ENCODE peak calls at places on chromosomes 13 and 19, in eight cellular contexts. B is GOT3, I is NCI-H1694 treated with DMSO at 0.1 percent for 48 hours, E is frontal cortex, R is HT1080, Z is neural crest cell, D is cardiac muscle cell, Q is HCEC 1CT. K is an unnamed sample.

GRCh38 chr13:79508224-79508961 is 27.4 kb downstream of the NDFIP2 start:
- DNase-seq in B (no peak), I (no peak), E (no peak), R (peak; percentile 23), Z (no peak), D (no peak), Q (no peak), K (no peak)

GRCh38 chr13:27783111-27783510 is 9.2 kb upstream of the GSX1 start:
- DNase-seq in B (no peak), I (no peak), E (peak; percentile 49), R (no peak), Z (no peak), D (peak; percentile 51), Q (no peak), K (no peak)

GRCh38 chr19:30555075-30555787 is 183.0 kb downstream of the ZNF536 start:
- DNase-seq in B (no peak), I (no peak), E (no peak), R (no peak), Z (no peak), D (no peak), Q (no peak), K (no peak)

GRCh38 chr19:50835103-50835784 is 1.9 kb upstream of the KLK15 start:
- DNase-seq in B (no peak), I (no peak), E (no peak), R (no peak), Z (no peak), D (peak; percentile 27), Q (no peak), K (no peak)

GRCh38 chr19:31572671-31573298 is 223.5 kb upstream of the TSHZ3 start:
- DNase-seq in B (no peak), I (no peak), E (no peak), R (no peak), Z (no peak), D (no peak), Q (no peak), K (no peak)

GRCh38 chr13:75934889-75935288 is 298.8 kb downstream of the LMO7 start:
- DNase-seq in B (no peak), I (no peak), E (no peak), R (peak; percentile 53), Z (no peak), D (no peak), Q (peak; percentile 62), K (no peak)

GRCh38 chr13:75959861-75960481 is 323.8 kb downstream of the LMO7 start:
- DNase-seq in B (no peak), I (no peak), E (no peak), R (no peak), Z (no peak), D (no peak), Q (no peak), K (no peak)

GRCh38 chr13:39876258-39876657 is 220.8 kb downstream of the COG6 start:
- DNase-seq in B (no peak), I (no peak), E (no peak), R (peak; percentile 87), Z (no peak), D (no peak), Q (peak; percentile 77), K (peak; percentile 14)

GRCh38 chr13:45314822-45315221 is 26.2 kb downstream of the TPT1 start:
- DNase-seq in B (no peak), I (no peak), E (no peak), R (no peak), Z (no peak), D (no peak), Q (no peak), K (no peak)

GRCh38 chr13:71255633-71256032 is 611.4 kb downstream of the DACH1 start:
- DNase-seq in B (no peak), I (no peak), E (no peak), R (no peak), Z (no peak), D (no peak), Q (no peak), K (no peak)

GRCh38 chr19:49911381-49912145 is 14.9 kb upstream of the IL4I1 start:
- DNase-seq in B (no peak), I (no peak), E (no peak), R (no peak), Z (no peak), D (no peak), Q (no peak), K (no peak)

GRCh38 chr19:48969276-48970138 is 4.4 kb downstream of the FTL start:
- DNase-seq in B (no peak), I (no peak), E (no peak), R (no peak), Z (no peak), D (no peak), Q (peak; percentile 29), K (peak; percentile 94)

GRCh38 chr19:4191044-4191443 is 8.6 kb downstream of the ANKRD24 start:
- DNase-seq in B (no peak), I (no peak), E (no peak), R (no peak), Z (no peak), D (no peak), Q (no peak), K (no peak)

GRCh38 chr13:73259061-73259908 is 200.5 kb downstream of the KLF5 start:
- DNase-seq in B (no peak), I (no peak), E (no peak), R (no peak), Z (no peak), D (no peak), Q (peak; percentile 54), K (no peak)

GRCh38 chr13:70080030-70080429 is 27.6 kb upstream of the ATXN8OS start:
- DNase-seq in B (no peak), I (no peak), E (no peak), R (no peak), Z (no peak), D (no peak), Q (no peak), K (no peak)

GRCh38 chr19:49441210-49441959 is at the start of gene SLC17A7:
- DNase-seq in B (no peak), I (peak; percentile 83), E (no peak), R (no peak), Z (no peak), D (peak; percentile 68), Q (no peak), K (peak; percentile 71)

GRCh38 chr19:46067691-46068090 is 26.9 kb upstream of the IGFL4 start:
- DNase-seq in B (no peak), I (no peak), E (no peak), R (no peak), Z (no peak), D (no peak), Q (no peak), K (no peak)

GRCh38 chr13:100789481-100789880 is 114.9 kb upstream of the TMTC4 start:
- DNase-seq in B (no peak), I (peak; percentile 37), E (peak; percentile 39), R (peak; percentile 77), Z (no peak), D (no peak), Q (no peak), K (peak; percentile 32)

GRCh38 chr13:112616586-112617381 is 28.8 kb upstream of the TUBGCP3 start:
- DNase-seq in B (no peak), I (peak; percentile 21), E (no peak), R (peak; percentile 37), Z (peak; percentile 28), D (peak; percentile 53), Q (peak; percentile 23), K (peak; percentile 53)

GRCh38 chr19:4140237-4140711 is 13.2 kb upstream of the CREB3L3 start:
- DNase-seq in B (no peak), I (peak; percentile 64), E (peak; percentile 65), R (peak; percentile 59), Z (peak; percentile 36), D (peak; percentile 79), Q (peak; percentile 77), K (peak; percentile 75)

GRCh38 chr19:57248646-57249045 is 8.2 kb downstream of the ZNF805 start:
- DNase-seq in B (no peak), I (no peak), E (no peak), R (no peak), Z (no peak), D (no peak), Q (no peak), K (no peak)

GRCh38 chr13:50798923-50799322 is 44.6 kb downstream of the DLEU7 start:
- DNase-seq in B (no peak), I (no peak), E (no peak), R (peak; percentile 82), Z (no peak), D (no peak), Q (no peak), K (no peak)

GRCh38 chr13:27622102-27622820 is 569 bp downstream of the POLR1D start:
- DNase-seq in B (no peak), I (no peak), E (no peak), R (no peak), Z (no peak), D (peak; percentile 50), Q (peak; percentile 11), K (peak; percentile 29)

GRCh38 chr13:30486230-30487074 is 20.7 kb upstream of the HMGB1 start:
- DNase-seq in B (no peak), I (no peak), E (no peak), R (no peak), Z (no peak), D (no peak), Q (no peak), K (no peak)

GRCh38 chr13:45325806-45326205 is 15.2 kb downstream of the TPT1 start:
- DNase-seq in B (no peak), I (no peak), E (peak; percentile 48), R (peak; percentile 95), Z (no peak), D (peak; percentile 84), Q (peak; percentile 95), K (no peak)

GRCh38 chr13:98172570-98173405 is 4.3 kb downstream of the RNF113B start:
- DNase-seq in B (no peak), I (no peak), E (peak; percentile 18), R (no peak), Z (no peak), D (no peak), Q (no peak), K (peak; percentile 55)

GRCh38 chr19:1616396-1616795 is 11.1 kb upstream of the UQCR11 start:
- DNase-seq in B (no peak), I (no peak), E (no peak), R (no peak), Z (no peak), D (no peak), Q (peak; percentile 16), K (no peak)

GRCh38 chr13:108915095-108915633 is 285.8 kb downstream of the MYO16 start:
- DNase-seq in B (no peak), I (no peak), E (no peak), R (peak; percentile 58), Z (no peak), D (peak; percentile 38), Q (peak; percentile 65), K (peak; percentile 66)

GRCh38 chr19:10672529-10673150 is 18.5 kb downstream of the ILF3 start:
- DNase-seq in B (no peak), I (no peak), E (no peak), R (no peak), Z (no peak), D (no peak), Q (peak; percentile 23), K (no peak)

GRCh38 chr19:2166741-2167738 is 3.3 kb downstream of the DOT1L start:
- DNase-seq in B (no peak), I (no peak), E (no peak), R (peak; percentile 73), Z (no peak), D (no peak), Q (peak; percentile 62), K (no peak)

GRCh38 chr13:25375727-25376358 is 4.1 kb downstream of the ATP8A2 start:
- DNase-seq in B (no peak), I (peak; percentile 24), E (peak; percentile 27), R (peak; percentile 37), Z (peak; percentile 51), D (peak; percentile 59), Q (peak; percentile 18), K (peak; percentile 76)

GRCh38 chr19:33214621-33215020 is 11.0 kb downstream of the SLC7A10 start:
- DNase-seq in B (no peak), I (peak; percentile 7), E (no peak), R (peak; percentile 24), Z (peak; percentile 37), D (peak; percentile 59), Q (peak; percentile 25), K (peak; percentile 63)

GRCh38 chr19:43739836-43740235 is 14.9 kb downstream of the SMG9 start:
- DNase-seq in B (no peak), I (no peak), E (no peak), R (no peak), Z (no peak), D (no peak), Q (no peak), K (no peak)

GRCh38 chr13:63972328-63972727 is 2556.7 kb upstream of the PCDH20 start:
- DNase-seq in B (no peak), I (no peak), E (no peak), R (no peak), Z (no peak), D (no peak), Q (no peak), K (no peak)